ENCODE peak calls at places on chromosomes 4 and X, in six cellular contexts. P, T, Z, A, J and W are unnamed samples.

GRCh38 chrX:76538860-76539259 is 111.3 kb downstream of the MAGEE1 start:
- DNase-seq in T (no peak), J (no peak), A (no peak), P (no peak), Z (peak; percentile 27), W (no peak)

GRCh38 chrX:20620301-20620700 is 353.6 kb upstream of the RPS6KA3 start:
- DNase-seq in P (peak; percentile 13), A (no peak), Z (no peak), T (no peak), J (no peak), W (no peak)

GRCh38 chrX:13055486-13055885 is 11.1 kb upstream of the FAM9C start:
- DNase-seq in P (no peak), J (no peak), T (no peak), Z (no peak), A (no peak), W (no peak)

GRCh38 chr4:9925750-9926439 is 95.4 kb downstream of the SLC2A9 start:
- DNase-seq in J (no peak), P (no peak), Z (no peak), A (no peak), T (no peak), W (no peak)

GRCh38 chr4:96786306-96786705 is 946.4 kb downstream of the PDHA2 start:
- DNase-seq in Z (peak; percentile 20), P (no peak), J (no peak), A (no peak), T (no peak), W (no peak)

GRCh38 chr4:80202784-80203553 is 5.7 kb downstream of the PRDM8 start:
- DNase-seq in T (no peak), Z (peak; percentile 62), P (no peak), A (peak; percentile 38), J (peak; percentile 52), W (no peak)

GRCh38 chr4:40933272-40934053 is 183.7 kb downstream of the NSUN7 start:
- DNase-seq in Z (no peak), P (no peak), J (no peak), A (no peak), T (no peak), W (no peak)

GRCh38 chrX:101265869-101266428 is 25.2 kb downstream of the TAF7L start:
- DNase-seq in P (no peak), A (no peak), Z (no peak), J (no peak), T (no peak), W (no peak)

GRCh38 chr4:59553739-59554126 is 1646.4 kb upstream of the ADGRL3 start:
- DNase-seq in Z (no peak), J (peak; percentile 62), T (peak; percentile 52), P (no peak), A (peak; percentile 11), W (no peak)

GRCh38 chr4:101037938-101038413 is 309.4 kb downstream of the PPP3CA start:
- DNase-seq in J (no peak), T (no peak), P (no peak), Z (no peak), A (no peak), W (no peak)

GRCh38 chr4:39062094-39062493 is at the start of gene KLHL5:
- DNase-seq in A (no peak), Z (peak; percentile 85), T (no peak), P (no peak), J (no peak), W (no peak)

GRCh38 chr4:144666539-144667175 is 20.7 kb downstream of the HHIP start:
- DNase-seq in Z (no peak), J (no peak), A (no peak), T (no peak), P (peak; percentile 6), W (no peak)

GRCh38 chr4:145698507-145698906 is 18.6 kb downstream of the C4orf51 start:
- DNase-seq in A (no peak), T (no peak), J (no peak), P (no peak), Z (no peak), W (no peak)

GRCh38 chr4:140858897-140859296 is 102.7 kb upstream of the TBC1D9 start:
- DNase-seq in P (no peak), Z (no peak), J (no peak), T (no peak), A (no peak), W (no peak)

GRCh38 chr4:18570370-18570769 is 548.8 kb upstream of the LCORL start:
- DNase-seq in P (no peak), A (no peak), J (no peak), Z (no peak), T (no peak), W (no peak)
- H3K9me2 ChIP-seq in P (no peaks in the 10 kb centered on the region), A (no peaks in the 10 kb centered on the region), J (no peaks in the 10 kb centered on the region), Z (no peaks in the 10 kb centered on the region), T (no peaks in the 10 kb centered on the region), W (no peaks in the 10 kb centered on the region)

GRCh38 chr4:169945636-169946035 is 80.6 kb downstream of the MFAP3L start:
- DNase-seq in J (no peak), P (no peak), Z (no peak), A (no peak), T (no peak), W (no peak)

GRCh38 chr4:169934794-169935400 is 91.3 kb downstream of the MFAP3L start:
- DNase-seq in A (no peak), J (no peak), T (no peak), Z (peak; percentile 47), P (no peak), W (no peak)

GRCh38 chr4:169941141-169941540 is 85.1 kb downstream of the MFAP3L start:
- DNase-seq in Z (no peak), J (no peak), A (no peak), T (no peak), P (no peak), W (no peak)

GRCh38 chr4:169940460-169940859 is 85.7 kb downstream of the MFAP3L start:
- DNase-seq in J (no peak), Z (peak; percentile 60), A (no peak), P (no peak), T (no peak), W (no peak)
- TF ChIP-seq CTCF in J (no peak), Z (peak; percentile 60), A (no peak), P (peak; percentile 15), T (no peak), W (no peak)

GRCh38 chr4:48673537-48673936 is 106.5 kb downstream of the FRYL start:
- DNase-seq in A (no peak), P (no peak), T (no peak), J (no peak), Z (no peak), W (no peak)
- H3K27ac ChIP-seq in A (no peak overlapping the region), P (no peak overlapping the region), T (no peak overlapping the region), J (no peak overlapping the region), Z (no peak overlapping the region), W (no peak overlapping the region)

GRCh38 chr4:76947369-76947768 is 2.2 kb upstream of the SEPTIN11 start:
- DNase-seq in Z (no peak), J (no peak), T (no peak), P (no peak), A (no peak), W (no peak)
- H3K9me2 ChIP-seq in Z (no peaks in the 10 kb centered on the region), J (no peaks in the 10 kb centered on the region), T (no peaks in the 10 kb centered on the region), P (no peaks in the 10 kb centered on the region), A (no peaks in the 10 kb centered on the region), W (no peaks in the 10 kb centered on the region)

DNA sequence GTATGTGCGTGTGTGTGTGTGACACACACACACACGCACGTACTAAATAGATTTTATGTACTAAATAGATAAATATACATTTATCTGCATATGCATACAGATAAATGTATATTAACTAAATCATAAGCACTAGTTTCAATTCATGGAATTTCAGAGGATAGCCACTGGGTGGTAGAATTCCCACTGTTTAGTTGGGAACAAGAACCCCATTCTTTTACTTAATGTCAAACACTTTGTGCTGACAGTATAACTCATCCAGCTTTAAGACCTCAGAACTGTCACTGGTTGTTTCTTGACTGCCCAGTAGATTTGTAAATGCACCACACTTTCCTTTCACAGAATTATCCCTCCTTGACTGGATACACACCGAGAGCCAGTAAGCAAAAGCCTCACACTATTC is 32.5 kb downstream of the PPARGC1A start:
- DNase-seq in T (no peak), A (no peak), Z (no peak), P (no peak), J (no peak), W (no peak)
- TF ChIP-seq CTCF in T (no peak), A (peak; percentile 44), Z (peak; percentile 31), P (no peak), J (no peak), W (no peak)

GRCh38 chrX:45517090-45517973 is 316.7 kb upstream of the DIPK2B start:
- DNase-seq in T (peak; percentile 55), J (no peak), P (peak; percentile 40), Z (peak; percentile 33), A (no peak), W (no peak)

GRCh38 chrX:45518552-45518951 is 317.9 kb upstream of the DIPK2B start:
- DNase-seq in J (no peak), A (no peak), Z (no peak), T (no peak), P (no peak), W (no peak)

GRCh38 chrX:45513042-45513441 is 312.4 kb upstream of the DIPK2B start:
- DNase-seq in T (no peak), J (no peak), Z (no peak), A (no peak), P (no peak), W (no peak)

GRCh38 chrX:45515262-45516215 is 314.9 kb upstream of the DIPK2B start:
- DNase-seq in Z (peak; percentile 44), A (peak; percentile 71), J (peak; percentile 24), T (peak; percentile 86), P (peak; percentile 62), W (no peak)
- H3K27ac ChIP-seq in Z (no peak overlapping the region), A (peak overlapping the region; percentile 70), J (no peak overlapping the region), T (peak overlapping the region; percentile 87), P (peak overlapping the region; percentile 91), W (no peak overlapping the region)

DNA sequence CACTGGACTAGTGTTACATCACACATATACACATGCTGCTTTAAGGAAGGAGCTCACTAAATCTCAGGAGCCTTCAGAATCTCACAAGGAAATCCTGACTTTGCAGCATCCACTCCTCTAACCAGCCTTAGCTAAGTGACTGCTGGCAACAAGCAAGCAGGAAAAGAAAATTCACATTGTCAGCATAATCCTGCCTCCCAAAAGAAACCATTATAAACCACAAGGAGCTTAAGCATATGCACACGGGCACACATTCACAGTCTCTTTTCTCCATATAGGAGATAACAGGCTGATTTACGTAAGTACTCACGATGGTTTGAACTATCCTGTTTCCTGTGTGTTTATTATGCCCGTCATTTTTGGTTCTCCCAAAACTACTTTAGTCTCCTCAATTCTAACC is 136.3 kb downstream of the TMEM144 start:
- DNase-seq in Z (no peak), P (no peak), J (no peak), A (no peak), T (no peak), W (no peak)
- H3K9me2 ChIP-seq in Z (peaks cover under 1% of the 10 kb centered on the region), P (no peaks in the 10 kb centered on the region), J (no peaks in the 10 kb centered on the region), A (no peaks in the 10 kb centered on the region), T (no peaks in the 10 kb centered on the region), W (no peaks in the 10 kb centered on the region)